ENCODE peak calls at places on chromosomes 5 and 9, in six cellular contexts. N is endothelial cell of umbilical vein, U is HepG2, E is K562, D is NB4, K is GM12878. F is an unnamed sample.

GRCh38 chr5:160438316-160439204 is 16.9 kb downstream of the PTTG1 start:
- DNase-seq in D (peak), K (peak), E (peak), N (peak), U (peak), F (peak)

GRCh38 chr5:150640311-150641005 is at the start of gene SYNPO:
- DNase-seq in U (peak), K (no peak), E (peak), N (peak), D (peak), F (peak)

GRCh38 chr5:9601055-9601739 is 29.0 kb downstream of the TAS2R1 start:
- DNase-seq in N (no peak), U (no peak), K (no peak), D (no peak), E (no peak), F (no peak)

GRCh38 chr9:34382054-34382453 is 5.4 kb upstream of the MYORG start:
- DNase-seq in U (no peak), E (no peak), D (no peak), K (no peak), N (no peak), F (no peak)

GRCh38 chr5:31378136-31378535 is 153.8 kb downstream of the DROSHA start:
- DNase-seq in K (no peak), D (no peak), N (no peak), U (no peak), E (no peak), F (no peak)

GRCh38 chr5:102138243-102138653 is 157.8 kb downstream of the SLCO4C1 start:
- DNase-seq in E (no peak), U (peak), K (no peak), N (no peak), D (no peak), F (peak)

GRCh38 chr5:159017787-159018186 is 81.9 kb downstream of the EBF1 start:
- DNase-seq in K (no peak), E (peak), N (peak), U (no peak), D (peak), F (peak)

GRCh38 chr5:4868140-4868735 is 271.9 kb upstream of the ADAMTS16 start:
- DNase-seq in D (peak), K (no peak), E (peak), N (no peak), U (peak), F (peak)

GRCh38 chr5:59358497-59358896 is 535.0 kb downstream of the PDE4D start:
- DNase-seq in D (peak), N (no peak), K (no peak), U (no peak), E (no peak), F (peak)

GRCh38 chr9:34956648-34957047 is 1.4 kb upstream of the PHF24 start:
- DNase-seq in D (no peak), U (no peak), E (no peak), N (no peak), K (no peak), F (no peak)

GRCh38 chr5:50575745-50576144 is 90.7 kb upstream of the PARP8 start:
- DNase-seq in N (no peak), D (no peak), E (no peak), U (no peak), K (no peak), F (no peak)

GRCh38 chr9:95497772-95498171 is 19.0 kb downstream of the PTCH1 start:
- DNase-seq in U (no peak), K (no peak), D (no peak), N (no peak), E (no peak), F (no peak)

GRCh38 chr5:32642276-32643002 is 57.1 kb downstream of the SUB1 start:
- DNase-seq in U (peak), D (no peak), N (no peak), K (no peak), E (no peak), F (peak)

GRCh38 chr5:68369436-68370125 is 154.0 kb downstream of the PIK3R1 start:
- DNase-seq in E (no peak), U (no peak), K (peak), N (peak), D (no peak), F (no peak)

GRCh38 chr9:24342457-24342856 is 203.2 kb downstream of the IZUMO3 start:
- DNase-seq in E (no peak), U (no peak), K (no peak), D (no peak), N (no peak), F (no peak)

GRCh38 chr5:7094626-7095025 is 301.3 kb upstream of the ADCY2 start:
- DNase-seq in K (no peak), E (peak), U (peak), D (peak), N (no peak), F (no peak)

GRCh38 chr5:42811591-42812392 is at the start of gene SELENOP:
- DNase-seq in U (peak), D (peak), E (peak), N (peak), K (peak), F (peak)

GRCh38 chr5:94693043-94693822 is 74.8 kb downstream of the SLF1 start:
- DNase-seq in D (peak), E (no peak), N (peak), U (peak), K (no peak), F (peak)

GRCh38 chr5:143557061-143557818 is 153.8 kb upstream of the NR3C1 start:
- DNase-seq in K (peak), D (no peak), N (no peak), U (no peak), E (no peak), F (no peak)

GRCh38 chr9:21265421-21266189 is 25.8 kb upstream of the IFNA14 start:
- DNase-seq in K (no peak), U (no peak), N (no peak), D (no peak), E (no peak), F (no peak)

GRCh38 chr9:23232831-23233230 is 593.2 kb downstream of the ELAVL2 start:
- DNase-seq in E (no peak), U (no peak), D (no peak), K (no peak), N (no peak), F (no peak)

GRCh38 chr5:171678631-171679030 is 107.0 kb upstream of the SMIM23 start:
- DNase-seq in N (no peak), U (no peak), K (no peak), D (no peak), E (no peak), F (no peak)

GRCh38 chr5:171724771-171725609 is 60.6 kb upstream of the SMIM23 start:
- DNase-seq in D (no peak), N (no peak), U (no peak), K (no peak), E (no peak), F (no peak)

GRCh38 chr9:91221332-91221731 is 140.4 kb downstream of the AUH start:
- DNase-seq in E (no peak), K (no peak), D (no peak), U (no peak), N (no peak), F (no peak)

GRCh38 chr9:137138058-137138697 is 776 bp upstream of the GRIN1 start:
- DNase-seq in K (no peak), N (no peak), U (no peak), E (peak), D (no peak), F (peak)

GRCh38 chr5:66840527-66841013 is 244.4 kb downstream of the MAST4 start:
- DNase-seq in U (peak), D (peak), N (no peak), K (peak), E (no peak), F (no peak)

GRCh38 chr9:37499297-37499696 is 13.5 kb downstream of the POLR1E start:
- DNase-seq in U (no peak), D (no peak), E (no peak), K (no peak), N (no peak), F (no peak)

GRCh38 chr5:142994242-142994641 is 224.1 kb downstream of the ARHGAP26 start:
- DNase-seq in K (no peak), D (no peak), N (no peak), U (no peak), E (no peak), F (no peak)

GRCh38 chr5:78235289-78235688 is 59.2 kb downstream of the AP3B1 start:
- DNase-seq in E (no peak), N (no peak), K (no peak), D (no peak), U (no peak), F (no peak)

GRCh38 chr9:133515615-133516255 is 9.0 kb downstream of the MYMK start:
- DNase-seq in K (no peak), D (no peak), N (no peak), E (no peak), U (no peak), F (no peak)

GRCh38 chr9:92265159-92265558 is 28.3 kb downstream of the IARS1 start:
- DNase-seq in D (peak), K (no peak), N (no peak), E (no peak), U (no peak), F (no peak)
- TF ChIP-seq MYC in D (no peak), K (no peak), N (no peak), E (no peak), U (no peak), F (no peak)

GRCh38 chr9:1173211-1173610 is 123.1 kb downstream of the DMRT2 start:
- DNase-seq in K (no peak), D (no peak), E (no peak), N (no peak), U (peak), F (no peak)

GRCh38 chr9:1170918-1171317 is 120.8 kb downstream of the DMRT2 start:
- DNase-seq in U (no peak), N (no peak), D (no peak), E (no peak), K (no peak), F (no peak)

GRCh38 chr9:1171541-1171940 is 121.4 kb downstream of the DMRT2 start:
- DNase-seq in U (no peak), E (no peak), N (no peak), D (no peak), K (no peak), F (no peak)

DNA sequence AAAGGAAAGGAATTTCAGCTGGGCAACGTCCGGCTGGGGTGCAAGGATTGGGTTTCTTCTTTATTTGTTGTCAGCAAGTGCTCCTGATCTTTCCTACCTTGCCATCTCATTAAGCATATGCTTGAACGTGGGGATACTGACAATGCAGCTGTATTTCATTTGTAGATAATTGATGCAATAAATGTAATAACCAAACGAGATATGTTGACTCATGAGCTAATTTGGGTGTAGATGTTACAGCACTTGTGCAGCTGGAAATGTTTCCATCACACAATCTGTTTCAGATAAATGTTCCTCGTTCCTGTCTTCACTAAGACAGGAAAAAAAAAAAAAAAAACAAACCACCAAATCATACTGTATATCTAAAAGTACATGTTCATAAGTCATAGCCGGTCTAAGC is 123.8 kb downstream of the DMRT2 start:
- DNase-seq in U (no peak), D (no peak), K (no peak), E (no peak), N (no peak), F (no peak)
- TF ChIP-seq MYC in U (no peak), D (no peak), K (no peak), E (no peak), N (no peak), F (no peak)

DNA sequence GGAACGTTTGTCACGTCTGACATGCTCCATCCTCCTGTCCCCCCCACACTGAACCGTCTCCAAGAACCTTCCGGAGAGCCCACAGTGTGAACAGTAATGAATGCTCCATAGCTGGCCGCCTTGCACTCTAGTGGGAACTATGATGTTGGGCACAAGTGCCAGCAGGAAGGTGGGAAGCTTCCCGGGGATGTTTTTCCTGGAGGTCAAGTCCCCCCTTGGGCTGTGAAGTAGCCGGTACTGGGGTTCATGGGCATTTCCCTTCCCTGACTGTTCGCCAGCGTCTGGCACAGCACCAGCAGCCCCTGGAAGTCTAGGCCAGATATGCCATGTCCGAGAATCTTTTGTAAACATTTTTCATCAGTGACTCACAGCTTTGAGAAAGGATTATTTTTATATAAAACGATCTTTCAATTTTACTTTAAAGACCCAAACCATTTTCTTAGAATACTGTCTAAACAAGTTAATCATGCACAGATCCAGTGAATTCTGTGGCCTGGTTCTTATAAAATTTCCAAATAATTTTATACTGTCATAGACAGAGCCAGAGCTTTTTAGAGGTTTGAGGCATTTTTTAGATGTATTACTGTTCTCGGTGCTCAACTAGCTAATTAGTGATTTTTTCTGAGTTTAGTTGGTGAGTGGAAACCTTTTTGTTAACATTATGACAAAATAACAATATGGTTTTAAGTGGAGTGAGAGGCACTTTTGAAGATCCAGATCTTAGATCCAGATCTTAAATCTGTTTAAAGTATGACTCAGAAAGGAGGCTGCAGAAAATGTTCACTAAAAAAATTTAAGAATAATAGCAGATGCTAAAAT is 11.6 kb downstream of the ABL1 start:
- DNase-seq in N (peak), E (no peak), U (no peak), K (no peak), D (no peak), F (peak)
- TF ChIP-seq MYC in N (peak), E (no peak), U (no peak), K (no peak), D (no peak), F (no peak)

GRCh38 chr5:119397518-119398380 is 41.9 kb downstream of the TNFAIP8 start:
- DNase-seq in N (peak), U (no peak), E (no peak), D (peak), K (peak), F (peak)
- TF ChIP-seq MYC in N (no peak), U (no peak), E (no peak), D (no peak), K (no peak), F (no peak)